ENCODE peak calls at places on chromosomes 4 and X, in seven cellular contexts. One of them, this sample, is unnamed.

GRCh38 chr4:79050521-79050880 is 111.3 kb upstream of the PAQR3 start:
- DNase-seq in H54: no peak
- DNase-seq in activated CD4-positive, alpha-beta T cell treated with anti-CD3 and anti-CD28 coated beads for 4 hours: no peak
- DNase-seq in NCI-H510A treated with DMSO at 0.1 percent for 48 hours: peak
- DNase-seq in choroid plexus epithelial cell: no peak
- DNase-seq in NCI-H187: peak
- DNase-seq in stimulated activated naive CD8-positive, alpha-beta T cell treated with anti-CD3 and anti-CD28 coated beads, Interleukin-15, Interleukin-2, amounts not matched to agents 100 U/mL and 50 U/mL, for 24 hours: no peak
- DNase-seq in this sample: peak

GRCh38 chrX:40099046-40099968 is 1.5 kb upstream of the BCOR start:
- DNase-seq in activated CD4-positive, alpha-beta T cell treated with anti-CD3 and anti-CD28 coated beads for 4 hours: peak
- DNase-seq in H54: no peak
- DNase-seq in NCI-H510A treated with DMSO at 0.1 percent for 48 hours: peak
- DNase-seq in NCI-H187: no peak
- DNase-seq in stimulated activated naive CD8-positive, alpha-beta T cell treated with anti-CD3 and anti-CD28 coated beads, Interleukin-15, Interleukin-2, amounts not matched to agents 100 U/mL and 50 U/mL, for 24 hours: peak
- DNase-seq in choroid plexus epithelial cell: no peak
- DNase-seq in this sample: no peak

GRCh38 chrX:12410523-12410922 is 272.2 kb downstream of the FRMPD4 start:
- DNase-seq in choroid plexus epithelial cell: no peak
- DNase-seq in stimulated activated naive CD8-positive, alpha-beta T cell treated with anti-CD3 and anti-CD28 coated beads, Interleukin-15, Interleukin-2, amounts not matched to agents 100 U/mL and 50 U/mL, for 24 hours: no peak
- DNase-seq in NCI-H510A treated with DMSO at 0.1 percent for 48 hours: no peak
- DNase-seq in NCI-H187: no peak
- DNase-seq in activated CD4-positive, alpha-beta T cell treated with anti-CD3 and anti-CD28 coated beads for 4 hours: no peak
- DNase-seq in H54: no peak
- DNase-seq in this sample: no peak

GRCh38 chr4:46123872-46124755 is at the start of gene GABRG1:
- DNase-seq in NCI-H187: no peak
- DNase-seq in stimulated activated naive CD8-positive, alpha-beta T cell treated with anti-CD3 and anti-CD28 coated beads, Interleukin-15, Interleukin-2, amounts not matched to agents 100 U/mL and 50 U/mL, for 24 hours: no peak
- DNase-seq in H54: no peak
- DNase-seq in NCI-H510A treated with DMSO at 0.1 percent for 48 hours: peak
- DNase-seq in choroid plexus epithelial cell: no peak
- DNase-seq in activated CD4-positive, alpha-beta T cell treated with anti-CD3 and anti-CD28 coated beads for 4 hours: no peak
- DNase-seq in this sample: peak

GRCh38 chr4:87802858-87803257 is 3.5 kb downstream of the IBSP start:
- DNase-seq in NCI-H187: no peak
- DNase-seq in H54: no peak
- DNase-seq in stimulated activated naive CD8-positive, alpha-beta T cell treated with anti-CD3 and anti-CD28 coated beads, Interleukin-15, Interleukin-2, amounts not matched to agents 100 U/mL and 50 U/mL, for 24 hours: no peak
- DNase-seq in activated CD4-positive, alpha-beta T cell treated with anti-CD3 and anti-CD28 coated beads for 4 hours: no peak
- DNase-seq in NCI-H510A treated with DMSO at 0.1 percent for 48 hours: no peak
- DNase-seq in choroid plexus epithelial cell: no peak
- DNase-seq in this sample: no peak

GRCh38 chr4:101414496-101414895 is 67.2 kb upstream of the PPP3CA start:
- DNase-seq in choroid plexus epithelial cell: no peak
- DNase-seq in NCI-H510A treated with DMSO at 0.1 percent for 48 hours: no peak
- DNase-seq in NCI-H187: no peak
- DNase-seq in activated CD4-positive, alpha-beta T cell treated with anti-CD3 and anti-CD28 coated beads for 4 hours: no peak
- DNase-seq in stimulated activated naive CD8-positive, alpha-beta T cell treated with anti-CD3 and anti-CD28 coated beads, Interleukin-15, Interleukin-2, amounts not matched to agents 100 U/mL and 50 U/mL, for 24 hours: no peak
- DNase-seq in H54: no peak
- DNase-seq in this sample: no peak

GRCh38 chr4:168408620-168409019 is 71.7 kb downstream of the DDX60L start:
- DNase-seq in stimulated activated naive CD8-positive, alpha-beta T cell treated with anti-CD3 and anti-CD28 coated beads, Interleukin-15, Interleukin-2, amounts not matched to agents 100 U/mL and 50 U/mL, for 24 hours: no peak
- DNase-seq in activated CD4-positive, alpha-beta T cell treated with anti-CD3 and anti-CD28 coated beads for 4 hours: no peak
- DNase-seq in NCI-H187: no peak
- DNase-seq in H54: peak
- DNase-seq in choroid plexus epithelial cell: peak
- DNase-seq in NCI-H510A treated with DMSO at 0.1 percent for 48 hours: peak
- DNase-seq in this sample: no peak

GRCh38 chr4:30962949-30963348 is 242.8 kb downstream of the PCDH7 start:
- DNase-seq in NCI-H187: no peak
- DNase-seq in choroid plexus epithelial cell: peak
- DNase-seq in H54: no peak
- DNase-seq in activated CD4-positive, alpha-beta T cell treated with anti-CD3 and anti-CD28 coated beads for 4 hours: no peak
- DNase-seq in NCI-H510A treated with DMSO at 0.1 percent for 48 hours: no peak
- DNase-seq in stimulated activated naive CD8-positive, alpha-beta T cell treated with anti-CD3 and anti-CD28 coated beads, Interleukin-15, Interleukin-2, amounts not matched to agents 100 U/mL and 50 U/mL, for 24 hours: no peak
- DNase-seq in this sample: no peak

GRCh38 chr4:10326075-10326474 is 131.2 kb downstream of the ZNF518B start:
- DNase-seq in activated CD4-positive, alpha-beta T cell treated with anti-CD3 and anti-CD28 coated beads for 4 hours: no peak
- DNase-seq in choroid plexus epithelial cell: no peak
- DNase-seq in stimulated activated naive CD8-positive, alpha-beta T cell treated with anti-CD3 and anti-CD28 coated beads, Interleukin-15, Interleukin-2, amounts not matched to agents 100 U/mL and 50 U/mL, for 24 hours: no peak
- DNase-seq in NCI-H510A treated with DMSO at 0.1 percent for 48 hours: no peak
- DNase-seq in NCI-H187: no peak
- DNase-seq in H54: no peak
- DNase-seq in this sample: no peak

GRCh38 chrX:150942958-150943594 is 40.1 kb upstream of the HMGB3 start:
- DNase-seq in stimulated activated naive CD8-positive, alpha-beta T cell treated with anti-CD3 and anti-CD28 coated beads, Interleukin-15, Interleukin-2, amounts not matched to agents 100 U/mL and 50 U/mL, for 24 hours: no peak
- DNase-seq in H54: no peak
- DNase-seq in activated CD4-positive, alpha-beta T cell treated with anti-CD3 and anti-CD28 coated beads for 4 hours: no peak
- DNase-seq in NCI-H510A treated with DMSO at 0.1 percent for 48 hours: peak
- DNase-seq in NCI-H187: no peak
- DNase-seq in choroid plexus epithelial cell: peak
- DNase-seq in this sample: no peak

GRCh38 chr4:54400802-54401201 is 171.7 kb downstream of the PDGFRA start:
- DNase-seq in activated CD4-positive, alpha-beta T cell treated with anti-CD3 and anti-CD28 coated beads for 4 hours: no peak
- DNase-seq in H54: peak
- DNase-seq in NCI-H510A treated with DMSO at 0.1 percent for 48 hours: no peak
- DNase-seq in stimulated activated naive CD8-positive, alpha-beta T cell treated with anti-CD3 and anti-CD28 coated beads, Interleukin-15, Interleukin-2, amounts not matched to agents 100 U/mL and 50 U/mL, for 24 hours: no peak
- DNase-seq in NCI-H187: no peak
- DNase-seq in choroid plexus epithelial cell: peak
- DNase-seq in this sample: no peak

GRCh38 chr4:185566972-185567749 is 31.9 kb upstream of the PDLIM3 start:
- DNase-seq in choroid plexus epithelial cell: peak
- DNase-seq in NCI-H187: no peak
- DNase-seq in activated CD4-positive, alpha-beta T cell treated with anti-CD3 and anti-CD28 coated beads for 4 hours: no peak
- DNase-seq in H54: no peak
- DNase-seq in NCI-H510A treated with DMSO at 0.1 percent for 48 hours: no peak
- DNase-seq in stimulated activated naive CD8-positive, alpha-beta T cell treated with anti-CD3 and anti-CD28 coated beads, Interleukin-15, Interleukin-2, amounts not matched to agents 100 U/mL and 50 U/mL, for 24 hours: no peak
- DNase-seq in this sample: peak

GRCh38 chr4:150140774-150141400 is 62.6 kb downstream of the DCLK2 start:
- DNase-seq in NCI-H187: no peak
- DNase-seq in activated CD4-positive, alpha-beta T cell treated with anti-CD3 and anti-CD28 coated beads for 4 hours: no peak
- DNase-seq in stimulated activated naive CD8-positive, alpha-beta T cell treated with anti-CD3 and anti-CD28 coated beads, Interleukin-15, Interleukin-2, amounts not matched to agents 100 U/mL and 50 U/mL, for 24 hours: no peak
- DNase-seq in NCI-H510A treated with DMSO at 0.1 percent for 48 hours: no peak
- DNase-seq in H54: no peak
- DNase-seq in choroid plexus epithelial cell: peak
- DNase-seq in this sample: no peak

GRCh38 chr4:42309571-42310260 is 87.6 kb upstream of the SHISA3 start:
- DNase-seq in NCI-H187: no peak
- DNase-seq in choroid plexus epithelial cell: no peak
- DNase-seq in H54: no peak
- DNase-seq in stimulated activated naive CD8-positive, alpha-beta T cell treated with anti-CD3 and anti-CD28 coated beads, Interleukin-15, Interleukin-2, amounts not matched to agents 100 U/mL and 50 U/mL, for 24 hours: no peak
- DNase-seq in activated CD4-positive, alpha-beta T cell treated with anti-CD3 and anti-CD28 coated beads for 4 hours: no peak
- DNase-seq in NCI-H510A treated with DMSO at 0.1 percent for 48 hours: no peak
- DNase-seq in this sample: no peak

GRCh38 chrX:14013074-14013473 is 16.6 kb downstream of the GEMIN8 start:
- DNase-seq in H54: no peak
- DNase-seq in NCI-H187: no peak
- DNase-seq in NCI-H510A treated with DMSO at 0.1 percent for 48 hours: no peak
- DNase-seq in stimulated activated naive CD8-positive, alpha-beta T cell treated with anti-CD3 and anti-CD28 coated beads, Interleukin-15, Interleukin-2, amounts not matched to agents 100 U/mL and 50 U/mL, for 24 hours: no peak
- DNase-seq in choroid plexus epithelial cell: no peak
- DNase-seq in activated CD4-positive, alpha-beta T cell treated with anti-CD3 and anti-CD28 coated beads for 4 hours: no peak
- DNase-seq in this sample: no peak

GRCh38 chr4:54433686-54434085 is 204.6 kb downstream of the PDGFRA start:
- DNase-seq in H54: no peak
- DNase-seq in activated CD4-positive, alpha-beta T cell treated with anti-CD3 and anti-CD28 coated beads for 4 hours: no peak
- DNase-seq in choroid plexus epithelial cell: peak
- DNase-seq in stimulated activated naive CD8-positive, alpha-beta T cell treated with anti-CD3 and anti-CD28 coated beads, Interleukin-15, Interleukin-2, amounts not matched to agents 100 U/mL and 50 U/mL, for 24 hours: no peak
- DNase-seq in NCI-H187: no peak
- DNase-seq in NCI-H510A treated with DMSO at 0.1 percent for 48 hours: no peak
- DNase-seq in this sample: no peak

GRCh38 chr4:15469402-15470148 is at the start of gene CC2D2A:
- DNase-seq in NCI-H187: no peak
- DNase-seq in NCI-H510A treated with DMSO at 0.1 percent for 48 hours: peak
- DNase-seq in choroid plexus epithelial cell: peak
- DNase-seq in activated CD4-positive, alpha-beta T cell treated with anti-CD3 and anti-CD28 coated beads for 4 hours: no peak
- DNase-seq in H54: peak
- DNase-seq in stimulated activated naive CD8-positive, alpha-beta T cell treated with anti-CD3 and anti-CD28 coated beads, Interleukin-15, Interleukin-2, amounts not matched to agents 100 U/mL and 50 U/mL, for 24 hours: no peak
- DNase-seq in this sample: peak

GRCh38 chr4:138952405-138952804 is 63.2 kb upstream of the NOCT start:
- DNase-seq in NCI-H510A treated with DMSO at 0.1 percent for 48 hours: no peak
- DNase-seq in activated CD4-positive, alpha-beta T cell treated with anti-CD3 and anti-CD28 coated beads for 4 hours: peak
- DNase-seq in NCI-H187: no peak
- DNase-seq in choroid plexus epithelial cell: peak
- DNase-seq in H54: peak
- DNase-seq in stimulated activated naive CD8-positive, alpha-beta T cell treated with anti-CD3 and anti-CD28 coated beads, Interleukin-15, Interleukin-2, amounts not matched to agents 100 U/mL and 50 U/mL, for 24 hours: peak
- DNase-seq in this sample: no peak

GRCh38 chr4:126004936-126005335 is 690.2 kb downstream of the FAT4 start:
- DNase-seq in H54: peak
- DNase-seq in NCI-H187: no peak
- DNase-seq in choroid plexus epithelial cell: peak
- DNase-seq in activated CD4-positive, alpha-beta T cell treated with anti-CD3 and anti-CD28 coated beads for 4 hours: no peak
- DNase-seq in stimulated activated naive CD8-positive, alpha-beta T cell treated with anti-CD3 and anti-CD28 coated beads, Interleukin-15, Interleukin-2, amounts not matched to agents 100 U/mL and 50 U/mL, for 24 hours: no peak
- DNase-seq in NCI-H510A treated with DMSO at 0.1 percent for 48 hours: no peak
- DNase-seq in this sample: no peak

GRCh38 chrX:150482537-150483217 is 85.7 kb upstream of the MTM1 start:
- DNase-seq in NCI-H187: no peak
- DNase-seq in NCI-H510A treated with DMSO at 0.1 percent for 48 hours: no peak
- DNase-seq in choroid plexus epithelial cell: peak
- DNase-seq in H54: peak
- DNase-seq in stimulated activated naive CD8-positive, alpha-beta T cell treated with anti-CD3 and anti-CD28 coated beads, Interleukin-15, Interleukin-2, amounts not matched to agents 100 U/mL and 50 U/mL, for 24 hours: peak
- DNase-seq in activated CD4-positive, alpha-beta T cell treated with anti-CD3 and anti-CD28 coated beads for 4 hours: peak
- DNase-seq in this sample: no peak

This sample was measured in cerebellum.